ENCODE peak calls at places on chromosome 10, in four cellular contexts. One of them, this sample, is unnamed.

GRCh38 chr10:132832186-132832983 is 46.4 kb upstream of the NKX6-2 start:
- DNase-seq in psoas muscle: no peak
- DNase-seq in heart right ventricle: no peak
- DNase-seq in epithelial cell of esophagus: no peak
- DNase-seq in this sample: no peak

GRCh38 chr10:78247821-78248220 is 214.2 kb downstream of the RPS24 start:
- DNase-seq in heart right ventricle: no peak
- DNase-seq in psoas muscle: no peak
- DNase-seq in epithelial cell of esophagus: no peak
- DNase-seq in this sample: no peak

GRCh38 chr10:93913706-93914105 is 19.9 kb downstream of the SLC35G1 start:
- DNase-seq in heart right ventricle: no peak
- DNase-seq in epithelial cell of esophagus: no peak
- DNase-seq in psoas muscle: no peak
- DNase-seq in this sample: no peak

GRCh38 chr10:35274511-35275060 is 61.7 kb upstream of the CCNY start:
- DNase-seq in psoas muscle: no peak
- DNase-seq in heart right ventricle: no peak
- DNase-seq in epithelial cell of esophagus: no peak
- DNase-seq in this sample: no peak

GRCh38 chr10:97399843-97400545 is 1.1 kb downstream of the RRP12 start:
- DNase-seq in epithelial cell of esophagus: peak; percentile 89
- DNase-seq in heart right ventricle: no peak
- DNase-seq in psoas muscle: peak; percentile 78
- DNase-seq in this sample: no peak

GRCh38 chr10:59287587-59287986 is 74.8 kb downstream of the FAM13C start:
- DNase-seq in psoas muscle: no peak
- DNase-seq in epithelial cell of esophagus: no peak
- DNase-seq in heart right ventricle: no peak
- DNase-seq in this sample: no peak

GRCh38 chr10:10794776-10795175 is 222.9 kb upstream of the CELF2 start:
- DNase-seq in epithelial cell of esophagus: peak; percentile 86
- DNase-seq in psoas muscle: no peak
- DNase-seq in heart right ventricle: no peak
- DNase-seq in this sample: no peak

GRCh38 chr10:118495499-118495898 is 99.9 kb downstream of the PRLHR start:
- DNase-seq in heart right ventricle: no peak
- DNase-seq in psoas muscle: no peak
- DNase-seq in epithelial cell of esophagus: no peak
- DNase-seq in this sample: no peak

GRCh38 chr10:95480901-95481491 is 80.2 kb downstream of the SORBS1 start:
- DNase-seq in heart right ventricle: no peak
- DNase-seq in psoas muscle: no peak
- DNase-seq in epithelial cell of esophagus: peak; percentile 22
- DNase-seq in this sample: no peak

GRCh38 chr10:33808475-33808874 is 474.0 kb upstream of the NRP1 start:
- DNase-seq in psoas muscle: peak; percentile 57
- DNase-seq in heart right ventricle: no peak
- DNase-seq in epithelial cell of esophagus: no peak
- DNase-seq in this sample: peak; percentile 56

GRCh38 chr10:29757551-29758297 is 123.0 kb upstream of the SVIL start:
- DNase-seq in psoas muscle: no peak
- DNase-seq in epithelial cell of esophagus: peak; percentile 92
- DNase-seq in heart right ventricle: no peak
- DNase-seq in this sample: no peak

GRCh38 chr10:21943633-21944265 is 59.8 kb downstream of the DNAJC1 start:
- DNase-seq in epithelial cell of esophagus: no peak
- DNase-seq in heart right ventricle: no peak
- DNase-seq in psoas muscle: no peak
- DNase-seq in this sample: no peak

GRCh38 chr10:9301148-9301547 is 1246.7 kb downstream of the GATA3 start:
- DNase-seq in heart right ventricle: no peak
- DNase-seq in epithelial cell of esophagus: peak; percentile 17
- DNase-seq in psoas muscle: no peak
- DNase-seq in this sample: peak; percentile 48

GRCh38 chr10:108862691-108863350 is 1060.5 kb downstream of the XPNPEP1 start:
- DNase-seq in psoas muscle: no peak
- DNase-seq in heart right ventricle: no peak
- DNase-seq in epithelial cell of esophagus: no peak
- DNase-seq in this sample: no peak

GRCh38 chr10:110704906-110705476 is 60.9 kb downstream of the RBM20 start:
- DNase-seq in heart right ventricle: no peak
- DNase-seq in psoas muscle: no peak
- DNase-seq in epithelial cell of esophagus: no peak
- DNase-seq in this sample: no peak

GRCh38 chr10:71217266-71218045 is 5.1 kb downstream of the UNC5B start:
- DNase-seq in heart right ventricle: peak; percentile 36
- DNase-seq in epithelial cell of esophagus: peak; percentile 46
- DNase-seq in psoas muscle: no peak
- DNase-seq in this sample: no peak

GRCh38 chr10:122060250-122060649 is 71.3 kb downstream of the TACC2 start:
- DNase-seq in epithelial cell of esophagus: no peak
- DNase-seq in heart right ventricle: no peak
- DNase-seq in psoas muscle: no peak
- DNase-seq in this sample: peak; percentile 46

GRCh38 chr10:50561266-50561665 is 62.5 kb downstream of the SGMS1 start:
- DNase-seq in psoas muscle: no peak
- DNase-seq in epithelial cell of esophagus: no peak
- DNase-seq in heart right ventricle: no peak
- DNase-seq in this sample: peak; percentile 84

GRCh38 chr10:79079490-79080355 is 11.0 kb downstream of the ZMIZ1 start:
- DNase-seq in heart right ventricle: peak; percentile 62
- DNase-seq in epithelial cell of esophagus: no peak
- DNase-seq in psoas muscle: peak; percentile 88
- DNase-seq in this sample: peak; percentile 56

GRCh38 chr10:15210521-15210920 is 42.0 kb upstream of the NMT2 start:
- DNase-seq in epithelial cell of esophagus: no peak
- DNase-seq in heart right ventricle: no peak
- DNase-seq in psoas muscle: no peak
- DNase-seq in this sample: no peak

GRCh38 chr10:124650820-124651401 is 93.3 kb downstream of the FAM53B start:
- DNase-seq in epithelial cell of esophagus: no peak
- DNase-seq in psoas muscle: no peak
- DNase-seq in heart right ventricle: peak; percentile 16
- DNase-seq in this sample: no peak

GRCh38 chr10:124652200-124652599 is 92.0 kb downstream of the FAM53B start:
- DNase-seq in heart right ventricle: no peak
- DNase-seq in epithelial cell of esophagus: no peak
- DNase-seq in psoas muscle: no peak
- DNase-seq in this sample: no peak

GRCh38 chr10:124650263-124650662 is 93.9 kb downstream of the FAM53B start:
- DNase-seq in heart right ventricle: peak; percentile 2
- DNase-seq in epithelial cell of esophagus: no peak
- DNase-seq in psoas muscle: no peak
- DNase-seq in this sample: no peak

GRCh38 chr10:124652701-124653100 is 91.5 kb downstream of the FAM53B start:
- DNase-seq in heart right ventricle: no peak
- DNase-seq in psoas muscle: no peak
- DNase-seq in epithelial cell of esophagus: no peak
- DNase-seq in this sample: no peak

DNA sequence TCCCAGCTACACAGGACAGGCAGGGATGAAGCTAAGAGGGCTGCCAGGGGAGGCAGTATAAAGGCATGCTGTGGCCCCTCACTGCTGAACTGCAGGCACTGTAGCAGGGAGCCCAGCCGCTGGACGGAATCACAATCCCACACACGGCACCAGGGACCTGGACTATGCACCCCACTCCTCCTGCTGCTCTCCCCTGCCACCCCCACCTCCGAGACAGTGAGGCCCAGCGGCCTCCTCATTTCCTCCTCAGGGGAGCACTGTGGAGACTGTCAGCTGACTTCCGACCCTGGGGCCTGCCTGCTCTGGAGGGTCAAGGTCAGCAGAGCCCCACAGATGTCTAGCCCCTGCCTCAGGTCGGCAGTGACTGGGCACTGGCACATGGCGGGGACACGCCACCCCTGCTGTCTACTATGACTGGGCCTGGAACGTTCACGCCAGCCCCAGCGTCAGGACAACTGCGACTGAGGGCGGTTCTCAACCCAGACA is 92.7 kb downstream of the FAM53B start:
- DNase-seq in epithelial cell of esophagus: no peak
- DNase-seq in heart right ventricle: no peak
- DNase-seq in psoas muscle: no peak
- DNase-seq in this sample: no peak
- H3K4me3 ChIP-seq in epithelial cell of esophagus: no peak overlapping the region
- H3K4me3 ChIP-seq in heart right ventricle: no peak overlapping the region
- H3K4me3 ChIP-seq in psoas muscle: no peak overlapping the region
- H3K4me3 ChIP-seq in this sample: no peak overlapping the region

GRCh38 chr10:77034795-77035194 is 602.8 kb downstream of the KCNMA1 start:
- DNase-seq in psoas muscle: peak; percentile 65
- DNase-seq in epithelial cell of esophagus: no peak
- DNase-seq in heart right ventricle: no peak
- DNase-seq in this sample: no peak

GRCh38 chr10:77041636-77042258 is 595.9 kb downstream of the KCNMA1 start:
- DNase-seq in epithelial cell of esophagus: no peak
- DNase-seq in heart right ventricle: no peak
- DNase-seq in psoas muscle: no peak
- DNase-seq in this sample: no peak

GRCh38 chr10:77038412-77038806 is 599.2 kb downstream of the KCNMA1 start:
- DNase-seq in psoas muscle: no peak
- DNase-seq in epithelial cell of esophagus: peak; percentile 5
- DNase-seq in heart right ventricle: no peak
- DNase-seq in this sample: no peak

GRCh38 chr10:77036993-77037734 is 600.4 kb downstream of the KCNMA1 start:
- DNase-seq in epithelial cell of esophagus: peak; percentile 53
- DNase-seq in psoas muscle: no peak
- DNase-seq in heart right ventricle: no peak
- DNase-seq in this sample: no peak

DNA sequence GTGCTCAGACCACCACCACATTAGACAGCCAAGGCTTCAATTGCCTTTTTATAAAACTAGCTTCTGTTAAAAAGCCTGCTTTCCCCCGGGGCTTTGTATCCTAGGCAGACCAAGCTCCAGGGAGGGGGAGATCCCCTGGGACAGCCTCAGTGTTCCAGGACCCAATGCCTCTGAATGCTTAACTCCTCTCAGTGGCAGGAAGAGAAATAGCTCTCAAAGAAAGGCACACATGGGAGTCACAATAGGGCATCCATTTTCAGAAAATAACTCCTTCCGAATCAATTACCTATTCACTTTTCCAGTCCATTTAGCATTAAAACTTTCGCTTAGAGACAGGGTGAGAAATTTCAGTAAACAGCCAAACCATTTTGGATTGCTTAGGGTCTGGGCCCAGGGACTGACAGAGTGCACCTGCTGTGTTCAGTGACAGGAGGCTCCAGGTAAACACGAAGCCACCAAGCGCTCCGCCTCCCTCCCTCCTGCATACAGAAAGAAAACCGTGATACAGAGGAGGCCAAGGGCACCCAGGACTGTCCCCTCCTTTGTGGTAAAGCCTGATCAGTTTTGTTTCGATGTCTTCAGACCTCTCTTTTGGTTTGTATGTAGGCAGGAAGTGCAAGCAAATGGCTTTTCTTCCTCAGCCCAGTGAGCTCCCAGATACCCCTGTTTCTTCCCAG is 599.7 kb downstream of the KCNMA1 start:
- DNase-seq in epithelial cell of esophagus: no peak
- DNase-seq in heart right ventricle: no peak
- DNase-seq in psoas muscle: no peak
- DNase-seq in this sample: no peak
- TF ChIP-seq CTCF in epithelial cell of esophagus: no peak
- TF ChIP-seq CTCF in heart right ventricle: no peak
- TF ChIP-seq CTCF in psoas muscle: no peak
- TF ChIP-seq CTCF in this sample: no peak

DNA sequence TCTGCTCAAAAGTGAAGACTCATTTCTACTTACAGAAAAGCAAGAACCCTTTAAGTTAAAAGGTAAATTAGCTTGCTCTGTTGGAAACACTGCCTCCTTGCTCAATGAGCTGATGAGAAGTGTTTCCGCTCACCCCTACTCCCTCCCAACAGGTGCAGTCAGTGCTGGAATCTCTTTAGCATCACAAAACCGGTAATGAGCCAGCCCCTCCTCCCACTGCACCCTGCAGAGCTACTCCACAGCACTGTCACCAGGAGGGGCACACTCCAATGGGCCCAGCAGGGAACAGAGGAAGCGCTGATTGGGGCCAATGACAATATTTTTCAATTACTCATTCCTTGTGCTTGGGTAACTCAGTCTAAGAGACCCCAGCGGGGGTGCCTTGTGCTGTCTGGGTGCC is 262.5 kb downstream of the TCERG1L start:
- DNase-seq in psoas muscle: no peak
- DNase-seq in epithelial cell of esophagus: no peak
- DNase-seq in heart right ventricle: no peak
- DNase-seq in this sample: no peak
- H3K4me3 ChIP-seq in psoas muscle: no peak overlapping the region
- H3K4me3 ChIP-seq in epithelial cell of esophagus: no peak overlapping the region
- H3K4me3 ChIP-seq in heart right ventricle: no peak overlapping the region
- H3K4me3 ChIP-seq in this sample: no peak overlapping the region

DNA sequence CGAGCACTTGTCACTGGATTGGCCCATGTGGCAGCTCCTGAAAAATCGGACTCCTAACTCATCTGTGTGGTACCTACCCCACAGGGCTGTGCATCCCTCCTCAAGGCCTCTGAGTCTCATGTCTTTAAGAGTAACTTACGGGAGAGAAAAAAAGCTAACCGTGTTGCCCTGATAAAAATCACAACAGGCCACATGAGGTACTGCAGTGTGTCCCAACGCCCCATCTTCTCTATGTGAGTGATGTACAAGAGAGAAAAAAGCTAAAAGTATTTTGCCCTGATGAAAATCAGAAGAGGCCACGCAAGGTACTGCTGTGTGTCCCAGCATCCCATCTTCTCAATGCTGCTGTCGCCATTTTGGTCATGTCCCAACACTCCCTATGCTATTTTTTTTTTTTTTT is 41.2 kb upstream of the ADRB1 start:
- DNase-seq in epithelial cell of esophagus: no peak
- DNase-seq in psoas muscle: no peak
- DNase-seq in heart right ventricle: no peak
- DNase-seq in this sample: no peak
- TF ChIP-seq CTCF in epithelial cell of esophagus: peak; percentile 11
- TF ChIP-seq CTCF in psoas muscle: no peak
- TF ChIP-seq CTCF in heart right ventricle: peak; percentile 24
- TF ChIP-seq CTCF in this sample: no peak

DNA sequence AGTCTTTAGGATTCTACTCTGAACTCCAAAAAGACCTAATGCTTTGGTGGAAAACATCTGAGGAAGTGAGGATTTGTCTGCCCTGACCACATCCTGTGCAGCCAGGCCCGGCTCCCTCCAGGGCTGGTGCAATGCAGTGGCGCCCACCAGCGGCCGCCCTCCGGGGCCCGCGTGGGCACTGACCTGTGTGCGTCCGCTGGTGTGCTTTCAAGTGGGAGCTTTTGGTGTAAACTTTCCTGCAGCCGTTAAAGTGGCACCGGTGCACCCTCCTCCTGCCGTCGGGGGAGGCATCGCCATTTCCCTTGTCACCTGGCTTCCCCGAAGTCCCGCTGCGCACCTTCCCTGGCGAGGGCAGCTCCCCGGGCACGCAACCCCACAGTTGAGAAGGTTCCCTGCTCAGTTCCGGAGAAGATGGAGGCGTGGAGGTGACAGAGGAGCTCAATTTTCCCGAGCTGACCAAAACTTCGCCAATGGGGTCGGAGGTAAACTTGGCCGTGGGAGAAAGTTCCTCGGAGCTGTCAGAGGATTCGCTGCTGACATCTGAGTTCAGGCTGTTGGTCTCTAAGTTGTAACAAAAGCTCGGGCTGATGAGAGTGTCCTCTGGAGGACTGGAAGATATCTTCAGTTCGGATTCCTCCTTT is 3.4 kb downstream of the KLF6 start:
- DNase-seq in heart right ventricle: peak; percentile 62
- DNase-seq in epithelial cell of esophagus: peak; percentile 41
- DNase-seq in psoas muscle: peak; percentile 79
- DNase-seq in this sample: peak; percentile 59
- H3K4me3 ChIP-seq in heart right ventricle: peak overlapping the region; percentile 96
- H3K4me3 ChIP-seq in epithelial cell of esophagus: peak overlapping the region; percentile 90
- H3K4me3 ChIP-seq in psoas muscle: peak overlapping the region; percentile 95
- H3K4me3 ChIP-seq in this sample: peak overlapping the region; percentile 89

GRCh38 chr10:63133056-63133786 is at the start of gene NRBF2:
- DNase-seq in heart right ventricle: peak; percentile 98
- DNase-seq in psoas muscle: peak; percentile 98
- DNase-seq in epithelial cell of esophagus: peak; percentile 98
- DNase-seq in this sample: peak; percentile 98
- TF ChIP-seq CTCF in heart right ventricle: no peak
- TF ChIP-seq CTCF in psoas muscle: peak; percentile 16
- TF ChIP-seq CTCF in epithelial cell of esophagus: peak; percentile 19
- TF ChIP-seq CTCF in this sample: peak; percentile 29